ENCODE peak calls at places on chromosomes 2 and 18, in eight cellular contexts. D is cardiac muscle cell, I is tibial nerve, F is A549, L is type B pancreatic cell, H is bronchial epithelial cell, Q is brain microvascular endothelial cell, G is RWPE1. A is an unnamed sample.

GRCh38 chr2:241804326-241805276 is 4.4 kb upstream of the NEU4 start:
- DNase-seq in G (no peak), F (no peak), I (no peak), D (peak; percentile 61), H (no peak), Q (peak; percentile 12), L (peak; percentile 63), A (peak; percentile 62)

GRCh38 chr2:38407111-38407682 is 30.1 kb upstream of the ATL2 start:
- DNase-seq in G (no peak), H (no peak), L (no peak), I (peak; percentile 14), F (no peak), Q (no peak), D (peak; percentile 47), A (no peak)

GRCh38 chr2:197010200-197011020 is 83.9 kb upstream of the PGAP1 start:
- DNase-seq in Q (no peak), H (no peak), G (no peak), D (no peak), F (no peak), L (no peak), I (no peak), A (no peak)

GRCh38 chr18:55592572-55592971 is 4.6 kb upstream of the TCF4 start:
- DNase-seq in F (no peak), Q (peak; percentile 63), L (no peak), I (no peak), H (peak; percentile 21), G (no peak), D (peak; percentile 80), A (no peak)

GRCh38 chr18:845152-845819 is 33.2 kb upstream of the YES1 start:
- DNase-seq in G (peak; percentile 36), H (peak; percentile 75), L (no peak), I (no peak), Q (peak; percentile 34), F (peak; percentile 16), D (peak; percentile 90), A (no peak)

GRCh38 chr2:88874063-88874657 is 182.7 kb downstream of the RPIA start:
- DNase-seq in H (peak; percentile 61), D (peak; percentile 75), L (no peak), I (peak; percentile 68), Q (peak; percentile 56), G (peak; percentile 32), F (peak; percentile 30), A (no peak)

GRCh38 chr2:232901711-232902578 is 31.9 kb downstream of the SNORC start:
- DNase-seq in Q (peak; percentile 92), F (peak; percentile 93), L (no peak), D (peak; percentile 84), I (no peak), H (peak; percentile 88), G (peak; percentile 90), A (no peak)

GRCh38 chr2:237177052-237177451 is 91.4 kb downstream of the COPS8 start:
- DNase-seq in G (no peak), H (no peak), F (no peak), I (no peak), L (no peak), Q (no peak), D (no peak), A (no peak)

GRCh38 chr2:143514413-143514812 is 385.2 kb downstream of the ARHGAP15 start:
- DNase-seq in G (no peak), Q (no peak), I (no peak), L (no peak), F (no peak), H (peak; percentile 70), D (peak; percentile 12), A (no peak)

GRCh38 chr2:239763433-239764097 is 261.6 kb downstream of the NDUFA10 start:
- DNase-seq in Q (no peak), L (no peak), G (no peak), I (no peak), H (no peak), F (no peak), D (no peak), A (no peak)

GRCh38 chr2:67243919-67244318 is 153.2 kb upstream of the ETAA1 start:
- DNase-seq in G (no peak), D (no peak), Q (no peak), I (no peak), L (no peak), H (no peak), F (no peak), A (no peak)

GRCh38 chr2:36530983-36531354 is 67.0 kb downstream of the FEZ2 start:
- DNase-seq in D (peak; percentile 94), I (no peak), L (no peak), H (no peak), G (no peak), F (no peak), Q (peak; percentile 48), A (peak; percentile 38)

GRCh38 chr2:38440655-38441054 is 63.6 kb upstream of the ATL2 start:
- DNase-seq in F (no peak), G (no peak), H (no peak), Q (no peak), L (no peak), D (peak; percentile 88), I (no peak), A (no peak)

GRCh38 chr2:43519711-43520221 is 76.1 kb downstream of the THADA start:
- DNase-seq in H (peak; percentile 93), F (no peak), Q (peak; percentile 93), I (no peak), D (peak; percentile 91), L (no peak), G (peak; percentile 33), A (no peak)

GRCh38 chr2:162113088-162113770 is 38.8 kb downstream of the GCG start:
- DNase-seq in H (no peak), D (no peak), I (no peak), L (no peak), F (no peak), G (no peak), Q (no peak), A (no peak)

GRCh38 chr18:46518438-46518837 is 138.6 kb downstream of the LOXHD1 start:
- DNase-seq in F (no peak), Q (no peak), G (peak; percentile 7), D (no peak), L (no peak), H (peak; percentile 17), I (no peak), A (no peak)
- TF ChIP-seq CTCF in F (no peak), Q (no peak), G (peak; percentile 26), D (no peak), L (peak; percentile 24), H (peak; percentile 63), I (no peak), A (no peak)

GRCh38 chr2:127641846-127642510 is 4.0 kb upstream of the GPR17 start:
- DNase-seq in D (no peak), L (no peak), Q (no peak), I (no peak), G (no peak), F (no peak), H (no peak), A (no peak)

GRCh38 chr2:127641133-127641532 is 4.8 kb upstream of the GPR17 start:
- DNase-seq in H (no peak), I (no peak), L (no peak), F (no peak), D (no peak), Q (no peak), G (no peak), A (no peak)

GRCh38 chr2:127639111-127639474 is 6.9 kb upstream of the GPR17 start:
- DNase-seq in D (no peak), G (no peak), F (no peak), I (no peak), Q (no peak), H (no peak), L (no peak), A (no peak)

GRCh38 chr2:127638361-127639110 is 7.4 kb upstream of the GPR17 start:
- DNase-seq in G (no peak), L (no peak), Q (no peak), H (peak; percentile 28), F (no peak), D (peak; percentile 57), I (no peak), A (no peak)

DNA sequence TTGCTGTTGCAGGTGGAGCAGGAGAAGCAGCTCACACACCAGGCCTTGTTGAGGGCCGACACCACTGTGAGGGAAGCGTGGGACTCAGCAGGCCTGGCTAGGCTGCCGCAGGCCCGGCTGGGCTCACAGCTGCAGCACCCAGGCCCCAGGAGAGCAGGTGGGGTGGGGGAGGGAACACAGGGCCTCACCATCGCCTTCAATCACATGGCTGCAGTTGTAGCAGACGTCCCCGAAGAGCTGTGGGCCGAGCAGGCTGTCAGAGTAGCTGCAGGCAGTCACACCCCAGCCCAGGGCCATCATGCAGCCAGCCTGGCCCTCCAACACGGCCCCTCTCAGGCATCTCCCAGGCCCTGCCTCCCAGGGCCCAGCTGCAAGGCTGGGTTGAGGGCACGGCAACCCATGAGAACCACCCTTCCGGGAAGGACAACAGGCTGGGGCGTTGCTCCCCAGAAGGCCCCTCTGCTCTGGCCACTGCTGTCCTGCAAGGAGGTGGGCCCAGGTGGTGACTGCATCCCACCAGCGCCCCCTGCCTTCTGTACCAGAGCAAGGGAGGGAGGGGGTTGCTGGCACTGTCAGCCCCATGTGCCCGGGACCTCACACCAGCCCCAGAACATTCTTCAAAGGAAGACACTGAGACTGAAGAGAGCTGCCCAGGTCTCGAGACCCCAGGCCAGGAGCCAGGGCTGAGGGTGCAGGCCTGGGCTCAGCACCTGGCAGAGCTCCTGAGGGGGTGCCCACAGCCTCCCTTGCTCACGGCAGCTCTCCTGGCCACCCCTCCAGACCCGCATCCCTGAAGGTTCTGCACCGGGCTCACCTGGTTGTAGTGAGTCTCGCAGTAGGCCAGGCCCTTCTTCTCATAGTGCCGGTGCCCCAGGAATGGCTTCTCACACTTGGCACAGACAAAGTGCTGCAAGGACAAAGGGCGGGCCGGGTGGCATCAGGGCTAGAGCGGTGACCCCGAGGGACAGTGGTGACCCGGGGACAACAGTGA is 5.6 kb upstream of the GPR17 start:
- DNase-seq in I (no peak), Q (no peak), G (no peak), D (no peak), H (no peak), L (no peak), F (no peak), A (peak; percentile 75)
- TF ChIP-seq CTCF in I (no peak), Q (peak; percentile 49), G (no peak), D (no peak), H (no peak), L (peak; percentile 38), F (peak; percentile 16), A (peak; percentile 33)

GRCh38 chr2:235804676-235805075 is 310.8 kb downstream of the AGAP1 start:
- DNase-seq in H (no peak), D (no peak), L (no peak), Q (no peak), F (no peak), I (no peak), G (no peak), A (no peak)
- TF ChIP-seq CTCF in H (no peak), D (no peak), L (no peak), Q (no peak), F (no peak), I (no peak), G (no peak), A (no peak)

GRCh38 chr2:83850071-83850725 is 608.9 kb downstream of the SUCLG1 start:
- DNase-seq in G (peak; percentile 21), I (no peak), D (no peak), H (peak; percentile 75), L (no peak), F (no peak), Q (peak; percentile 19), A (no peak)

DNA sequence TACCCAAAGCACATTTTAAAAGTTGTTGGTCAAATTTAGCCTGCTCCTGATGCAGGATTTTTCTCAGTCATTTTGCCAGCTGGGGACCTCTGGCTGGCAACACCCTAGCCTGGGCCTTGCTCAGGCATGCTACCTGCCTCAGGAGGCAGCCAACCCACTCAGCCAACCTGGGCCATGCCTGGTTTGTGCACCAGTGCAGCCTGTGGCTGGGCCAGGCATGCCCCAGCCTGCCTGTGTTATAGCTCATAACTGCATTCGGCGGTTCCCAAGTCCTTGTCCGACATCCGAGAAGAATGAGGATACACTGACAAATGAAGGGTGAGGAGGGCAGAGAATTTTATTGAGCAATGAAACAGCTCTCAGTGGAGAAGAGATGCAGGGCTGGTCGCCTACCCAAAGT is 608.0 kb downstream of the SUCLG1 start:
- DNase-seq in I (no peak), G (peak; percentile 80), L (no peak), F (no peak), Q (no peak), H (peak; percentile 95), D (no peak), A (no peak)
- TF ChIP-seq CTCF in I (no peak), G (no peak), L (no peak), F (no peak), Q (no peak), H (no peak), D (no peak), A (no peak)